ENCODE peak calls at places on chromosomes 2 and 18, in eight cellular contexts. C is T-helper 2 cell treated with Interferon-gamma antibody and Interleukin-4, amounts not matched to agents 5 μg/mL and 100 μg/mL, for 36 hours; V is non-pigmented ciliary epithelial cell; Q is sciatic nerve; J is retina; O is stimulated activated CD4-positive, alpha-beta T cell treated with anti-CD3 and anti-CD28 coated beads, Interleukin-1b, Interleukin-23, amount 100 ng/mL, for 24 hours; I is germinal center; F is COR-L47. M is an unnamed sample.

GRCh38 chr2:163155279-163155883 is 316.8 kb upstream of the KCNH7 start:
- DNase-seq in C (no peak), V (no peak), Q (no peak), J (peak), O (no peak), I (peak), F (peak), M (no peak)

GRCh38 chr2:109446531-109447131 is 167.1 kb downstream of the SEPTIN10 start:
- DNase-seq in C (no peak), V (no peak), Q (peak), J (peak), O (no peak), I (no peak), F (no peak), M (no peak)

GRCh38 chr2:61710711-61711110 is 143.1 kb downstream of the FAM161A start:
- DNase-seq in C (no peak), V (no peak), Q (no peak), J (no peak), O (no peak), I (no peak), F (no peak), M (no peak)

GRCh38 chr2:238869293-238870124 is 21.6 kb downstream of the TWIST2 start:
- DNase-seq in C (no peak), V (no peak), Q (no peak), J (no peak), O (no peak), I (no peak), F (no peak), M (peak)

GRCh38 chr18:27956001-27956400 is 220.9 kb downstream of the CDH2 start:
- DNase-seq in C (no peak), V (no peak), Q (no peak), J (no peak), O (no peak), I (no peak), F (no peak), M (no peak)

GRCh38 chr2:167191588-167191987 is 303.3 kb downstream of the XIRP2 start:
- DNase-seq in C (no peak), V (no peak), Q (no peak), J (no peak), O (no peak), I (no peak), F (no peak), M (no peak)

GRCh38 chr2:177295479-177295878 is 31.0 kb upstream of the NFE2L2 start:
- DNase-seq in C (no peak), V (no peak), Q (no peak), J (no peak), O (no peak), I (no peak), F (no peak), M (no peak)

GRCh38 chr2:240991378-240992263 is 6.8 kb upstream of the SNED1 start:
- DNase-seq in C (no peak), V (peak), Q (peak), J (peak), O (no peak), I (no peak), F (no peak), M (peak)

GRCh38 chr2:74817333-74817732 is 16.6 kb upstream of the HK2 start:
- DNase-seq in C (no peak), V (no peak), Q (no peak), J (no peak), O (no peak), I (no peak), F (no peak), M (no peak)

GRCh38 chr2:124317628-124318027 is 292.5 kb downstream of the CNTNAP5 start:
- DNase-seq in C (no peak), V (no peak), Q (no peak), J (no peak), O (no peak), I (no peak), F (no peak), M (no peak)

M was measured in right atrium auricular region.